ENCODE peak calls at places on chromosomes 7 and 10, in ten cellular contexts. A is body of pancreas; W is astrocyte of the cerebellum; F is activated CD8-positive, alpha-beta memory T cell treated with anti-CD3 and anti-CD28 coated beads, Interleukin-2, amount 50 U/mL, for 48 hours; X is BJ; G is activated CD4-positive, alpha-beta T cell treated with anti-CD3 and anti-CD28 coated beads, Interleukin-2, amount 10 ng/mL, durations not matched to agents 7 days and 5 days; S is NCI-H2029 treated with DMSO at 0.1 percent for 48 hours; P is foreskin fibroblast; N is GM04503; H is tibial nerve. Z is an unnamed sample.
A peak's percentile ranks its signal among the peaks of the same experiment; 100 is the strongest.

GRCh38 chr10:101763141-101763540 is 12.8 kb downstream of the FGF8 start:
- DNase-seq in A (no peak), W (no peak), F (no peak), X (no peak), G (no peak), S (no peak), P (no peak), N (no peak), H (no peak), Z (no peak)

GRCh38 chr10:86958109-86958830 is at the start of gene SNCG:
- DNase-seq in A (peak; percentile 55), W (no peak), F (no peak), X (no peak), G (no peak), S (no peak), P (no peak), N (no peak), H (no peak), Z (peak; percentile 55)

GRCh38 chr7:96426027-96426426 is 104.1 kb upstream of the SLC25A13 start:
- DNase-seq in A (no peak), W (no peak), F (no peak), X (no peak), G (no peak), S (no peak), P (no peak), N (no peak), H (no peak), Z (no peak)

GRCh38 chr10:24579911-24580310 is 143.8 kb downstream of the ARHGAP21 start:
- DNase-seq in A (no peak), W (no peak), F (no peak), X (no peak), G (no peak), S (no peak), P (no peak), N (no peak), H (no peak), Z (no peak)

GRCh38 chr10:45282061-45282460 is 33.3 kb downstream of the OR13A1 start:
- DNase-seq in A (no peak), W (no peak), F (no peak), X (no peak), G (no peak), S (no peak), P (no peak), N (no peak), H (no peak), Z (no peak)

GRCh38 chr10:119687192-119688032 is 36.2 kb downstream of the BAG3 start:
- DNase-seq in A (no peak), W (peak; percentile 31), F (no peak), X (no peak), G (no peak), S (no peak), P (no peak), N (no peak), H (no peak), Z (no peak)

GRCh38 chr7:26397786-26398435 is 106.2 kb downstream of the SNX10 start:
- DNase-seq in A (peak; percentile 33), W (no peak), F (no peak), X (no peak), G (no peak), S (no peak), P (peak; percentile 4), N (no peak), H (no peak), Z (no peak)

GRCh38 chr7:26091933-26092332 is 60.1 kb upstream of the NFE2L3 start:
- DNase-seq in A (no peak), W (no peak), F (no peak), X (no peak), G (peak; percentile 24), S (no peak), P (no peak), N (no peak), H (no peak), Z (no peak)

GRCh38 chr10:33005322-33006282 is 47.6 kb upstream of the ITGB1 start:
- DNase-seq in A (peak; percentile 82), W (peak; percentile 85), F (peak; percentile 70), X (peak; percentile 86), G (no peak), S (no peak), P (peak; percentile 97), N (peak; percentile 93), H (peak; percentile 33), Z (peak; percentile 82)

Z was measured in activated effector memory CD4-positive, alpha-beta T cell treated with anti-CD3 and anti-CD28 coated beads, Interleukin-2, amount 50 U/mL, for 16 hours.